ENCODE peak calls at places on chromosomes 7 and 10, in six cellular contexts. One of them, this sample, is unnamed.

GRCh38 chr10:87503892-87504291 is 801 bp upstream of the MINPP1 start:
- DNase-seq in head of caudate nucleus: no peak
- DNase-seq in non-pigmented ciliary epithelial cell: no peak
- DNase-seq in fibroblast of the conjunctiva: no peak
- DNase-seq in AG04450: no peak
- DNase-seq in GM06990: no peak
- DNase-seq in this sample: no peak

GRCh38 chr7:48300301-48300700 is 129.0 kb downstream of the ABCA13 start:
- DNase-seq in head of caudate nucleus: no peak
- DNase-seq in non-pigmented ciliary epithelial cell: no peak
- DNase-seq in fibroblast of the conjunctiva: no peak
- DNase-seq in AG04450: no peak
- DNase-seq in GM06990: no peak
- DNase-seq in this sample: peak

GRCh38 chr7:131424219-131424822 is 96.6 kb downstream of the MKLN1 start:
- DNase-seq in head of caudate nucleus: no peak
- DNase-seq in non-pigmented ciliary epithelial cell: no peak
- DNase-seq in fibroblast of the conjunctiva: peak
- DNase-seq in AG04450: peak
- DNase-seq in GM06990: peak
- DNase-seq in this sample: peak

GRCh38 chr10:120613180-120613579 is 156.2 kb downstream of the PLPP4 start:
- DNase-seq in head of caudate nucleus: no peak
- DNase-seq in non-pigmented ciliary epithelial cell: no peak
- DNase-seq in fibroblast of the conjunctiva: no peak
- DNase-seq in AG04450: no peak
- DNase-seq in GM06990: no peak
- DNase-seq in this sample: no peak

GRCh38 chr10:129953541-129954031 is 10.5 kb downstream of the EBF3 start:
- DNase-seq in head of caudate nucleus: no peak
- DNase-seq in non-pigmented ciliary epithelial cell: no peak
- DNase-seq in fibroblast of the conjunctiva: no peak
- DNase-seq in AG04450: no peak
- DNase-seq in GM06990: no peak
- DNase-seq in this sample: no peak

GRCh38 chr7:43119371-43120069 is 7.1 kb downstream of the HECW1 start:
- DNase-seq in head of caudate nucleus: no peak
- DNase-seq in non-pigmented ciliary epithelial cell: peak
- DNase-seq in fibroblast of the conjunctiva: peak
- DNase-seq in AG04450: peak
- DNase-seq in GM06990: no peak
- DNase-seq in this sample: no peak

GRCh38 chr10:21318768-21319167 is 206.7 kb downstream of the SKIDA1 start:
- DNase-seq in head of caudate nucleus: peak
- DNase-seq in non-pigmented ciliary epithelial cell: no peak
- DNase-seq in fibroblast of the conjunctiva: no peak
- DNase-seq in AG04450: no peak
- DNase-seq in GM06990: no peak
- DNase-seq in this sample: peak

GRCh38 chr10:86232646-86233045 is 133.9 kb downstream of the GRID1 start:
- DNase-seq in head of caudate nucleus: no peak
- DNase-seq in non-pigmented ciliary epithelial cell: no peak
- DNase-seq in fibroblast of the conjunctiva: no peak
- DNase-seq in AG04450: no peak
- DNase-seq in GM06990: no peak
- DNase-seq in this sample: no peak

GRCh38 chr10:114245128-114245791 is 6.2 kb downstream of the VWA2 start:
- DNase-seq in head of caudate nucleus: no peak
- DNase-seq in non-pigmented ciliary epithelial cell: no peak
- DNase-seq in fibroblast of the conjunctiva: no peak
- DNase-seq in AG04450: no peak
- DNase-seq in GM06990: no peak
- DNase-seq in this sample: no peak

GRCh38 chr7:690478-691360 is 35.8 kb upstream of the DNAAF5 start:
- DNase-seq in head of caudate nucleus: no peak
- DNase-seq in non-pigmented ciliary epithelial cell: no peak
- DNase-seq in fibroblast of the conjunctiva: no peak
- DNase-seq in AG04450: no peak
- DNase-seq in GM06990: no peak
- DNase-seq in this sample: no peak

GRCh38 chr7:45514944-45515343 is 59.2 kb upstream of the ADCY1 start:
- DNase-seq in head of caudate nucleus: no peak
- DNase-seq in non-pigmented ciliary epithelial cell: no peak
- DNase-seq in fibroblast of the conjunctiva: no peak
- DNase-seq in AG04450: no peak
- DNase-seq in GM06990: no peak
- DNase-seq in this sample: peak

GRCh38 chr7:47492720-47493119 is 89.2 kb downstream of the TNS3 start:
- DNase-seq in head of caudate nucleus: no peak
- DNase-seq in non-pigmented ciliary epithelial cell: no peak
- DNase-seq in fibroblast of the conjunctiva: no peak
- DNase-seq in AG04450: no peak
- DNase-seq in GM06990: no peak
- DNase-seq in this sample: peak

GRCh38 chr10:24853661-24854060 is 98.7 kb downstream of the PRTFDC1 start:
- DNase-seq in head of caudate nucleus: no peak
- DNase-seq in non-pigmented ciliary epithelial cell: no peak
- DNase-seq in fibroblast of the conjunctiva: no peak
- DNase-seq in AG04450: no peak
- DNase-seq in GM06990: no peak
- DNase-seq in this sample: no peak

GRCh38 chr7:98251844-98252639 is at the start of gene TECPR1:
- DNase-seq in head of caudate nucleus: peak
- DNase-seq in non-pigmented ciliary epithelial cell: no peak
- DNase-seq in fibroblast of the conjunctiva: peak
- DNase-seq in AG04450: peak
- DNase-seq in GM06990: peak
- DNase-seq in this sample: peak

GRCh38 chr10:52216852-52217251 is 97.2 kb upstream of the DKK1 start:
- DNase-seq in head of caudate nucleus: no peak
- DNase-seq in non-pigmented ciliary epithelial cell: peak
- DNase-seq in fibroblast of the conjunctiva: no peak
- DNase-seq in AG04450: peak
- DNase-seq in GM06990: peak
- DNase-seq in this sample: no peak

GRCh38 chr10:63681965-63682704 is 160.9 kb downstream of the REEP3 start:
- DNase-seq in head of caudate nucleus: no peak
- DNase-seq in non-pigmented ciliary epithelial cell: peak
- DNase-seq in fibroblast of the conjunctiva: peak
- DNase-seq in AG04450: peak
- DNase-seq in GM06990: no peak
- DNase-seq in this sample: no peak

GRCh38 chr10:99540673-99541531 is 8.2 kb downstream of the NKX2-3 start:
- DNase-seq in head of caudate nucleus: no peak
- DNase-seq in non-pigmented ciliary epithelial cell: no peak
- DNase-seq in fibroblast of the conjunctiva: no peak
- DNase-seq in AG04450: no peak
- DNase-seq in GM06990: no peak
- DNase-seq in this sample: no peak